ENCODE peak calls at places on chromosomes 2 and 18, in seven cellular contexts. X is dorsolateral prefrontal cortex; P is fibroblast of mammary gland; W is cardiac muscle cell; Q is AG04450; L is lower lobe of right lung; J is CD4-positive, alpha-beta T cell. O is an unnamed sample.

GRCh38 chr18:35949090-35949489 is 23.4 kb upstream of the RMP24 start:
- DNase-seq in X (no peak), P (no peak), W (no peak), Q (no peak), L (no peak), J (no peak), O (no peak)

GRCh38 chr2:229141626-229142025 is 129.5 kb downstream of the PID1 start:
- DNase-seq in X (no peak), P (peak), W (peak), Q (no peak), L (no peak), J (no peak), O (no peak)

GRCh38 chr2:47551800-47552525 is 149.0 kb downstream of the MSH2 start:
- DNase-seq in X (no peak), P (no peak), W (no peak), Q (no peak), L (no peak), J (no peak), O (no peak)

GRCh38 chr18:9841752-9842151 is 44.0 kb upstream of the TXNDC2 start:
- DNase-seq in X (no peak), P (no peak), W (no peak), Q (no peak), L (no peak), J (no peak), O (no peak)

GRCh38 chr2:2683581-2683980 is 352.5 kb upstream of the MYT1L start:
- DNase-seq in X (no peak), P (no peak), W (no peak), Q (no peak), L (no peak), J (no peak), O (no peak)

GRCh38 chr2:82998770-82999169 is 1460.3 kb downstream of the SUCLG1 start:
- DNase-seq in X (no peak), P (no peak), W (no peak), Q (no peak), L (no peak), J (no peak), O (no peak)

GRCh38 chr2:216691210-216691741 is 4.1 kb downstream of the IGFBP5 start:
- DNase-seq in X (peak), P (peak), W (peak), Q (no peak), L (peak), J (no peak), O (no peak)

GRCh38 chr2:239889641-239890055 is 135.5 kb downstream of the NDUFA10 start:
- DNase-seq in X (peak), P (no peak), W (peak), Q (no peak), L (no peak), J (no peak), O (no peak)

GRCh38 chr18:68721681-68722583 is 7.0 kb upstream of the TMX3 start:
- DNase-seq in X (no peak), P (peak), W (peak), Q (no peak), L (no peak), J (no peak), O (no peak)

GRCh38 chr2:192741889-192742288 is 547.2 kb upstream of the TMEFF2 start:
- DNase-seq in X (no peak), P (peak), W (peak), Q (no peak), L (no peak), J (no peak), O (no peak)

GRCh38 chr2:239979243-239980023 is 45.7 kb downstream of the NDUFA10 start:
- DNase-seq in X (peak), P (peak), W (peak), Q (no peak), L (no peak), J (no peak), O (no peak)

GRCh38 chr2:74001121-74001520 is 16.4 kb downstream of the TET3 start:
- DNase-seq in X (no peak), P (peak), W (no peak), Q (no peak), L (no peak), J (no peak), O (no peak)

GRCh38 chr2:105822186-105822585 is 77.5 kb downstream of the NCK2 start:
- DNase-seq in X (no peak), P (no peak), W (no peak), Q (no peak), L (no peak), J (no peak), O (no peak)

GRCh38 chr2:109057686-109058085 is 68.7 kb upstream of the EDAR start:
- DNase-seq in X (no peak), P (no peak), W (no peak), Q (no peak), L (no peak), J (no peak), O (no peak)

GRCh38 chr2:96523659-96524481 is 12.7 kb upstream of the ARID5A start:
- DNase-seq in X (no peak), P (peak), W (peak), Q (no peak), L (no peak), J (no peak), O (no peak)

GRCh38 chr2:11160731-11161455 is 5.6 kb downstream of the SLC66A3 start:
- DNase-seq in X (no peak), P (no peak), W (no peak), Q (no peak), L (no peak), J (no peak), O (no peak)

GRCh38 chr2:203583696-203584095 is 48.6 kb upstream of the RAPH1 start:
- DNase-seq in X (no peak), P (peak), W (peak), Q (no peak), L (no peak), J (no peak), O (no peak)

GRCh38 chr2:129334128-129334527 is 645.3 kb upstream of the RAB6C start:
- DNase-seq in X (no peak), P (no peak), W (no peak), Q (no peak), L (no peak), J (no peak), O (no peak)

GRCh38 chr18:76486029-76486428 is 9.0 kb downstream of the ZNF516 start:
- DNase-seq in X (no peak), P (peak), W (no peak), Q (no peak), L (no peak), J (no peak), O (no peak)

GRCh38 chr2:108971661-108972566 is 17.1 kb downstream of the EDAR start:
- DNase-seq in X (no peak), P (peak), W (no peak), Q (no peak), L (no peak), J (no peak), O (no peak)

GRCh38 chr18:14026199-14026598 is 106.0 kb downstream of the ZNF519 start:
- DNase-seq in X (no peak), P (no peak), W (no peak), Q (no peak), L (no peak), J (no peak), O (no peak)

GRCh38 chr2:67669796-67670195 is 272.7 kb downstream of the ETAA1 start:
- DNase-seq in X (no peak), P (no peak), W (no peak), Q (no peak), L (no peak), J (no peak), O (no peak)

GRCh38 chr2:135819211-135819610 is 17.8 kb downstream of the LCT start:
- DNase-seq in X (no peak), P (peak), W (peak), Q (no peak), L (no peak), J (no peak), O (no peak)

GRCh38 chr18:67282796-67283195 is 233.7 kb downstream of the DSEL start:
- DNase-seq in X (no peak), P (peak), W (peak), Q (no peak), L (no peak), J (no peak), O (no peak)

GRCh38 chr2:107412209-107412904 is 414.3 kb upstream of the RGPD4 start:
- DNase-seq in X (no peak), P (peak), W (peak), Q (no peak), L (no peak), J (no peak), O (no peak)

GRCh38 chr2:81266106-81266505 is 961.6 kb upstream of the LRRTM1 start:
- DNase-seq in X (no peak), P (no peak), W (peak), Q (no peak), L (no peak), J (no peak), O (no peak)

GRCh38 chr18:36760598-36760997 is 68.2 kb downstream of the TPGS2 start:
- DNase-seq in X (no peak), P (no peak), W (no peak), Q (no peak), L (no peak), J (no peak), O (no peak)

GRCh38 chr2:207528980-207529329 is 807 bp upstream of the CREB1 start:
- DNase-seq in X (no peak), P (peak), W (peak), Q (no peak), L (no peak), J (peak), O (no peak)

GRCh38 chr2:239780236-239780997 is 244.7 kb downstream of the NDUFA10 start:
- DNase-seq in X (peak), P (no peak), W (no peak), Q (no peak), L (no peak), J (no peak), O (no peak)

GRCh38 chr2:7819316-7819715 is 862.5 kb upstream of the ID2 start:
- DNase-seq in X (no peak), P (peak), W (no peak), Q (no peak), L (no peak), J (no peak), O (no peak)

GRCh38 chr2:237923507-237924163 is 43.2 kb upstream of the UBE2F start:
- DNase-seq in X (peak), P (peak), W (peak), Q (peak), L (peak), J (peak), O (no peak)

GRCh38 chr18:5237083-5237722 is 40.1 kb upstream of the AKAIN1 start:
- DNase-seq in X (no peak), P (peak), W (peak), Q (no peak), L (no peak), J (no peak), O (no peak)

GRCh38 chr2:228728961-228729360 is 542.1 kb downstream of the PID1 start:
- DNase-seq in X (no peak), P (no peak), W (no peak), Q (no peak), L (no peak), J (no peak), O (no peak)

GRCh38 chr2:65017335-65017734 is 28.1 kb downstream of the SLC1A4 start:
- DNase-seq in X (no peak), P (no peak), W (no peak), Q (no peak), L (no peak), J (no peak), O (no peak)
- TF ChIP-seq CTCF in X (peak), P (peak), W (peak), Q (peak), L (peak), J (no peak), O (no peak)

DNA sequence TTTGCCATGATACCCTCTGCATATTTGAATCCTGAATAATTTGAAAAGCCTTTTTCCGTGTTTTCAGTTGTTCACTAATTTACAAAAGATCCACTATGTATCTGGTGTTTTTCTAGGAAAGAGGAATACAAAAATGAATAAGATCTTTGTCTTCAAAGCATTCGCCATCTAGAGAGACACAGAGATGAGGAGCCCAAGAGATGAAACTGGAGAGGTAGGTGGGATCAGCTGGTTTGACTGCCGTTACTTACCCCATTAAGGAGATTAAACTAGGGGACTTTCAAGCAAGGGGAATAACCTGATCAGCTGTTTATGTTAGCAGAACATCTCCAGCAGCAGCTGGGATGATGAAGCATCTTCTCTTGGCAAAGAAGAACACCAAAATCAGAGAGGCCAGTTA is 150.2 kb upstream of the SATB2 start:
- DNase-seq in X (no peak), P (no peak), W (no peak), Q (no peak), L (no peak), J (no peak), O (no peak)
- TF ChIP-seq CTCF in X (no peak), P (no peak), W (no peak), Q (no peak), L (no peak), J (no peak), O (no peak)

GRCh38 chr2:191501390-191502168 is 176.4 kb upstream of the NABP1 start:
- DNase-seq in X (no peak), P (peak), W (peak), Q (no peak), L (no peak), J (no peak), O (no peak)
- TF ChIP-seq CTCF in X (peak), P (peak), W (peak), Q (peak), L (peak), J (no peak), O (no peak)

DNA sequence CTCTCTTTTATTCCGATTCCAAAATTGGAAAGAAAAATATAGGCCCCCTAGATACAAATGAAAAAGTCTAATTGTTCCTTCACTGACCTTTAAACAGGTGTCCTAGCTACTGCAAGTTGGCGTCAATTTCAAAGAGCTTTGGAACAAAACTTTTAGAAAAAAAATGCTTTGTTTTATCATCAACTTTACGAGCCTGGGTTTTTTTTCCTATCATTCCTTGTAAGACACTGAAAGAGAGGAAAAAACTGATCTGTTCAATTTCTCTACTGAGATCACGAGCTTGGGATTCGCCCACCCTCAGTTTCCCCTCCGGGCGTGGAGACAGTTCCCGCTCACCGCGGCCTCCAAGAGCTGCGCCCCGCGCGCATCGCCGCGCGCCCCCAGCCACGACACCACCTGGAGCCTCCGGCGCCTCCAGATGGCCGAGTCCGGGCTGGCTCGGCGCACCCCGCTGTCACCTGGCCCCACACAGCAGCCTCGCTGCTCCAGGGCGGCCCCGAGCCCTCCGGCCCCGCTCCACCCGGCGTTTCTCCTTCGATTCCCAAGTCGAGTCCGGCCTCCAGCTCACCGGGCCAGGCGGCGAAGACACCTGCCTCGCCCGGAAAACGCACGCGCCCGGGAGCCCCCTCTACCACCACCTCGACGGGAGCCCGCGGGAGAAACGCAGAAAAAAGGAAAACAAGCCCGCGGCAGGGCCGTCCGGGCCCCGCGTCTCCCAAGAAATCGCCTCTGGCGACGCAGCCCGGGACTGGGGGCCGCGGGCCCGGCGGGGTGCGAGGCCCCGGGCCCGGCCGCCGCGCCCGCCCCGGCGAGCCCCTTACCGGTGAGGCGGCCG is 659 bp downstream of the TBC1D8 start:
- DNase-seq in X (peak), P (no peak), W (peak), Q (no peak), L (peak), J (no peak), O (no peak)
- TF ChIP-seq CTCF in X (no peak), P (no peak), W (no peak), Q (no peak), L (no peak), J (no peak), O (no peak)

DNA sequence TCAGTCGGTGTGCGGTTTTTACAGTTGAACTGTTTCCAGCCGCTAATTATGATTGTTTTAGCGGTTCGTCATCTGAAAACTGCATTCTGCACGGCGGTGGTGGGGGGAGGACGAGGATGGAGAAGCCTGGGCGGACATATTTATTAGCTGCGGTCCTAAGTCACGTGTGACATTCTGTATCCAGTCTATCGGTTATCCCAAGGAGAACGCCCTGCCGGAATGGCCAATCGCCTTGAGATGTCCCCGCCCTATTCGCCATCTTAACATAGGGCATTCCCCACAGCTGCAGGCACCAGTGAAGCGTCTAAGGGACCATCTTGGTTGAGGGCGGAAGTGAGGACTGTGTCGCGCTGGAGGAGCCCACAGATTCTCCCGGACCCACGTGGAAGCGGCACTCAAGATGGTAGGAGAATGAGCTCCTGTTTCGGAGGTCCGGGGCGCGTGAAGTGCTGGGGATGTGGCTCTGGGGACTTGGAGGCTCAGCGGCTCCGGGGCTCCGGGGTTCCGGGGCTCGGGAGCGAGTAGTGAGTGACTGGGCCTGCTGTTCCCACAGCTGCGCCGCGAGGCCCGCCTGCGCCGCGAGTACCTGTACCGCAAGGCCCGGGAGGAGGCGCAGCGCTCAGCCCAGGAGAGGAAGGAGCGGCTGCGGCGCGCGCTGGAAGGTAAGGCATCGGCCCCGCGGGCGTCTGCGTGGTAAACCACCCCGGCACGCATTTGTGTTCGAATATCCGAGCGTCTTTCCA is at the start of gene IMP4:
- DNase-seq in X (peak), P (peak), W (peak), Q (peak), L (peak), J (peak), O (peak)
- TF ChIP-seq CTCF in X (no peak), P (no peak), W (peak), Q (peak), L (peak), J (peak), O (no peak)

GRCh38 chr2:126822921-126823320 is 75.8 kb upstream of the TEX51 start:
- DNase-seq in X (no peak), P (no peak), W (no peak), Q (no peak), L (no peak), J (no peak), O (no peak)

GRCh38 chr2:126824663-126825062 is 74.0 kb upstream of the TEX51 start:
- DNase-seq in X (no peak), P (peak), W (no peak), Q (no peak), L (no peak), J (no peak), O (no peak)

GRCh38 chr2:126823951-126824350 is 74.7 kb upstream of the TEX51 start:
- DNase-seq in X (no peak), P (no peak), W (no peak), Q (no peak), L (no peak), J (no peak), O (no peak)

GRCh38 chr2:126827371-126827770 is 71.3 kb upstream of the TEX51 start:
- DNase-seq in X (no peak), P (no peak), W (no peak), Q (no peak), L (no peak), J (no peak), O (no peak)

DNA sequence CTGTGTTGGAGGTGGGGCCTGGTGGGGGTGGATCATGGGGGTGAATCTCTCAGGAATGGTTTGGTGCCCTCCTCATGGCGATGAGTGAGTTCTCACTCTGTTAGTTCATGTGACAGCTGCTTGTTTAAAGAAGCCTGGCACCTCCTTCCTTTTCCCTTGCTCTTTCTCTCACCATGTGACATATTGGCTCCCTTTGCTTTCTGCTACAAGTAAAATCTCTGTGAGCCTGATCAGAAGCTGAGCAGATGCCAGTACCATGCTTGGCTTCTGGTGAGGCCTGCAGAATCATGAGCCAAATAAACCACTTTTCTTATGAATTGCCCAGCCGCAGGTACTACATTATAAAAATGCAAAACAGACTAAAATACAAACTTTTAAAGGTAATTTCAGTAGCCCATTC is 73.4 kb upstream of the TEX51 start:
- DNase-seq in X (no peak), P (no peak), W (no peak), Q (no peak), L (no peak), J (no peak), O (no peak)
- TF ChIP-seq CTCF in X (no peak), P (no peak), W (no peak), Q (no peak), L (no peak), J (no peak), O (no peak)

DNA sequence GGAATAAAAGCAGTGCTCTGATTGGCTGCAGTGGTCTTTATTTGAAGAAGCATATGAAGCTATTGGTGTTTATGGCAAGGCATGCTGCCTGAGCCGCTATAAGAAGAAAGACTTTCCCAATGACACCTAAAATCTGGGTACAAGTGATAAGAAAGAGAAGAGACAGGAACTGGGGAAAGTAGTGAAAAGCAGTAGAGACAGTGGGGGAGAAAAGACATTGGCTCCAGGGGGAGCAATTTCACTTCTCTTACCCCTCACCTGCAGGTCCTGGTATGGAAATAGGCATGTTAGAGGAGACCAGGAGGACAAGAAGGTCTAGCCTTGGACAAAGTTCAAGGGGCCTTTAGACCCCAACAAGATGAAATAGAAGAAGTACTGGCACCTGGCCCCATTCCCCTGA is 47.1 kb downstream of the PLCL1 start:
- DNase-seq in X (no peak), P (peak), W (no peak), Q (no peak), L (no peak), J (no peak), O (no peak)
- TF ChIP-seq CTCF in X (no peak), P (peak), W (peak), Q (peak), L (no peak), J (peak), O (no peak)

GRCh38 chr18:32956591-32957310 is 183.9 kb upstream of the KLHL14 start:
- DNase-seq in X (no peak), P (peak), W (peak), Q (peak), L (no peak), J (no peak), O (no peak)
- TF ChIP-seq CTCF in X (no peak), P (peak), W (peak), Q (peak), L (no peak), J (no peak), O (no peak)

O was measured in omental fat pad.